ENCODE peak calls at places on chromosomes 4 and X, in four cellular contexts. M is GM23248, O is suprapubic skin, X is transverse colon. Z is an unnamed sample. For H3K4me1, the result is how much of the 10 kb centered on the place peaks cover.

GRCh38 chrX:140765043-140765784 is 55.7 kb downstream of the LINC00632 start:
- DNase-seq in X (no peak), O (no peak), M (peak), Z (no peak)

GRCh38 chr4:74942918-74943253 is 10.0 kb downstream of the PARM1 start:
- DNase-seq in O (no peak), M (no peak), X (no peak), Z (no peak)

GRCh38 chr4:130306566-130306965 is 1210.6 kb downstream of the C4orf33 start:
- DNase-seq in O (no peak), X (no peak), M (no peak), Z (no peak)

GRCh38 chrX:107712231-107713204 is 63.1 kb downstream of the TSC22D3 start:
- DNase-seq in M (peak), X (peak), O (no peak), Z (no peak)

GRCh38 chr4:6902318-6903042 is 7.1 kb upstream of the TBC1D14 start:
- DNase-seq in O (no peak), M (no peak), X (peak), Z (no peak)

GRCh38 chr4:184433258-184433892 is 41.0 kb downstream of the IRF2 start:
- DNase-seq in M (no peak), X (no peak), O (no peak), Z (no peak)

GRCh38 chrX:139642241-139642927 is 65.6 kb downstream of the MCF2 start:
- DNase-seq in X (no peak), O (no peak), M (peak), Z (no peak)

GRCh38 chrX:71103110-71103983 is 3.2 kb downstream of the CXorf65 start:
- DNase-seq in M (peak), X (peak), O (no peak), Z (no peak)

GRCh38 chr4:25320374-25321172 is 8.0 kb downstream of the ZCCHC4 start:
- DNase-seq in X (no peak), M (peak), O (no peak), Z (no peak)

GRCh38 chrX:95156566-95156965 is 1482.6 kb downstream of the FAM133A start:
- DNase-seq in M (no peak), O (no peak), X (no peak), Z (no peak)

GRCh38 chr4:156962551-156962974 is 9.0 kb downstream of the PDGFC start:
- DNase-seq in X (no peak), M (peak), O (no peak), Z (no peak)

GRCh38 chr4:125331116-125331515 is 16.4 kb downstream of the FAT4 start:
- DNase-seq in M (no peak), O (no peak), X (no peak), Z (no peak)

GRCh38 chr4:125338814-125339213 is 24.1 kb downstream of the FAT4 start:
- DNase-seq in M (no peak), O (no peak), X (no peak), Z (no peak)

DNA sequence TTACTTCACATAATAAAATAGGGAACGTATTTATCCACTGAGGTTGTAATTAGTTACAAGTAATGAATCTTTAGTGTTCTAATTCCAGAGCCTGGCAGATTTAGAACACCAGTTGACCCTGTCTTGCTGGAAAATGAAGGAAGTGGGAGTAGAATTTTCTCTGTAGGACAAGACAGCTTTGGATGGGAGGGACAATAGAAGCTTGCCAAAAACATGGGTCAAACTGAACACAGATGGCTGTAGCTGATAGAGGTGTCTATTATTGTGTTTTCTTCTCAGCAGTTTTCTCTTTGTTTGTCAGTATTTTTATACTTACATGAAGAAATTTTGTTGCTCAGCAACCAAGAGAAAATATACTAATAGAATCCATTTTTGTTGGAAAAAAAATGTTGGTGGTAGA is 20.2 kb downstream of the FAT4 start:
- DNase-seq in X (no peak), O (no peak), M (no peak), Z (no peak)
- H3K4me1 ChIP-seq in X (under half), O (under half), M (under half), Z (under half)

GRCh38 chr4:15031197-15031596 is 28.9 kb downstream of the CPEB2 start:
- DNase-seq in O (no peak), X (no peak), M (no peak), Z (no peak)
- H3K4me1 ChIP-seq in O (under half), X (under half), M (half or more), Z (under half)

GRCh38 chrX:40085086-40085551 is 12.6 kb downstream of the BCOR start:
- DNase-seq in O (no peak), X (no peak), M (peak), Z (no peak)
- H3K4me1 ChIP-seq in O (half or more), X (half or more), M (under half), Z (under half)

GRCh38 chr4:83268491-83268890 is 16.1 kb downstream of the COQ2 start:
- DNase-seq in M (no peak), X (no peak), O (no peak), Z (no peak)

GRCh38 chr4:83266689-83267088 is 17.9 kb downstream of the COQ2 start:
- DNase-seq in O (no peak), M (no peak), X (no peak), Z (no peak)

GRCh38 chr4:83267121-83267834 is 17.3 kb downstream of the COQ2 start:
- DNase-seq in M (peak), O (no peak), X (no peak), Z (no peak)

GRCh38 chr4:83267835-83268475 is 16.6 kb downstream of the COQ2 start:
- DNase-seq in O (no peak), X (no peak), M (no peak), Z (no peak)

DNA sequence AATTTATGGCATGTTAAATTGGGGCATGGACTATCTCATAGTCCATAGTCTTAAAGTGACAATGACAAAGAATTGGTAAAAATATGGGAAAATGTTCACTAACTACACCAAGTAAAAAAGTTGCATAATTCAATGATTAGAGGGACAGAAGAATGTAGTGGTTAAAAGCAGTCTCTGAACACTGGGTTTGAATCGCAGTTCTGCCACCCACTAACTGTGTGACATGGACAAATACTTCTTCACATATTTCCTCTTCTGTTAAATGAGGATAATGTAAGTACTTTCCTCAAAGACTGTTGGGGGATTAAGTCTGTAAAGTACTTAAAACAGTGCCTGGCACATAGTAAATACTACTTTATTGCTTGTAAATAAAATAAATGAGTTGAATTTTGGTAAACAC is 15.3 kb downstream of the COQ2 start:
- DNase-seq in M (peak), X (no peak), O (no peak), Z (no peak)
- H3K4me1 ChIP-seq in M (under half), X (under half), O (under half), Z (under half)

DNA sequence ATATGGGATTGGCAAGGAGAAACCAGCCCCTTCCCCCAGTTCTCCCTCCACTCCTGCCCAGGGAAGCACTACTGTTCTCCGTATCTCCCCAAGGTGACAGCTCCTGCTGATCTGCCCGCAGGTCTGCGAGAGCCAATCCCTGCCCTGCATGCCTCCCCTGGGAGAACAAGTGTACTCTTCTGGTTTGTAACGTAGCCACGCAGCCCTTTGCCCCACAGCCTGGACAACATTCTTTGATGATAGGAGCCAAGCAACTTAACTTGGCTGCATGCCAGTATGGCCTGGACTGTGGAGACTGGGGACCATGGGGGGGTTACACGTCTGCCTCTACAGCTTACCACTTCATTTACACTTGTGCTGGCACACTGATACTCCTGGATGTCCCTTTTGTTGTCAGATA is 2.0 kb downstream of the STBD1 start:
- DNase-seq in X (no peak), M (no peak), O (no peak), Z (no peak)
- H3K4me1 ChIP-seq in X (half or more), M (under half), O (under half), Z (under half)

Z was measured in esophagus squamous epithelium.